ENCODE peak calls at places on chromosomes 7 and 10, in nine cellular contexts. F is stimulated activated CD8-positive, alpha-beta memory T cell treated with anti-CD3 and anti-CD28 coated beads, Interleukin-15, amount 100 ng/mL, for 24 hours; C is cardiac muscle cell; X is fibroblast of mammary gland; M is GM13976; B is type B pancreatic cell; J is ecto neural progenitor cell; I is NCI-H2081 treated with DMSO at 0.1 percent for 48 hours; S is GOT3. V is an unnamed sample.

GRCh38 chr7:155444746-155445145 is 13.2 kb upstream of the EN2 start:
- DNase-seq in F (no peak), C (no peak), X (no peak), M (no peak), B (no peak), J (no peak), I (no peak), S (no peak), V (no peak)

GRCh38 chr10:105291571-105291970 is 650.5 kb downstream of the SORCS3 start:
- DNase-seq in F (no peak), C (no peak), X (no peak), M (no peak), B (no peak), J (no peak), I (no peak), S (no peak), V (no peak)

GRCh38 chr7:99305473-99306260 is 20.0 kb upstream of the ARPC1A start:
- DNase-seq in F (no peak), C (no peak), X (no peak), M (no peak), B (no peak), J (no peak), I (no peak), S (no peak), V (no peak)

GRCh38 chr10:79285315-79286185 is 61.7 kb upstream of the PPIF start:
- DNase-seq in F (no peak), C (no peak), X (no peak), M (peak), B (no peak), J (no peak), I (no peak), S (no peak), V (no peak)

GRCh38 chr10:18738835-18739234 is 79.6 kb downstream of the ARL5B start:
- DNase-seq in F (no peak), C (peak), X (peak), M (no peak), B (no peak), J (no peak), I (no peak), S (no peak), V (no peak)

GRCh38 chr7:36128448-36129047 is 24.5 kb upstream of the EEPD1 start:
- DNase-seq in F (no peak), C (peak), X (peak), M (peak), B (no peak), J (no peak), I (peak), S (peak), V (no peak)

GRCh38 chr7:143222782-143223181 is 945 bp downstream of the TAS2R40 start:
- DNase-seq in F (no peak), C (no peak), X (no peak), M (no peak), B (no peak), J (no peak), I (no peak), S (no peak), V (no peak)

GRCh38 chr7:66409493-66409892 is 204.4 kb downstream of the TPST1 start:
- DNase-seq in F (no peak), C (no peak), X (no peak), M (no peak), B (no peak), J (no peak), I (no peak), S (no peak), V (no peak)

GRCh38 chr10:125343118-125343752 is 182.9 kb upstream of the CTBP2 start:
- DNase-seq in F (no peak), C (peak), X (peak), M (peak), B (no peak), J (no peak), I (no peak), S (no peak), V (no peak)

GRCh38 chr10:100104300-100104699 is 22.6 kb upstream of the CPN1 start:
- DNase-seq in F (no peak), C (no peak), X (no peak), M (no peak), B (no peak), J (no peak), I (no peak), S (no peak), V (no peak)

GRCh38 chr10:16995867-16996529 is 133.6 kb downstream of the CUBN start:
- DNase-seq in F (no peak), C (peak), X (peak), M (no peak), B (no peak), J (no peak), I (no peak), S (no peak), V (no peak)

GRCh38 chr7:90592036-90592435 is 4.1 kb upstream of the CDK14 start:
- DNase-seq in F (no peak), C (no peak), X (peak), M (no peak), B (no peak), J (no peak), I (no peak), S (no peak), V (no peak)

GRCh38 chr10:46016190-46016589 is 14.2 kb downstream of the NCOA4 start:
- DNase-seq in F (no peak), C (no peak), X (no peak), M (no peak), B (no peak), J (no peak), I (no peak), S (no peak), V (no peak)

GRCh38 chr7:120834726-120835125 is 23.2 kb downstream of the TSPAN12 start:
- DNase-seq in F (no peak), C (no peak), X (no peak), M (no peak), B (no peak), J (no peak), I (no peak), S (no peak), V (no peak)

GRCh38 chr10:10726101-10726500 is 291.6 kb upstream of the CELF2 start:
- DNase-seq in F (no peak), C (no peak), X (no peak), M (no peak), B (no peak), J (no peak), I (no peak), S (no peak), V (no peak)

GRCh38 chr10:13674645-13675588 is 88.2 kb downstream of the PRPF18 start:
- DNase-seq in F (no peak), C (no peak), X (no peak), M (no peak), B (no peak), J (no peak), I (no peak), S (no peak), V (no peak)

GRCh38 chr10:128186959-128187787 is 61.0 kb upstream of the MKI67 start:
- DNase-seq in F (no peak), C (no peak), X (no peak), M (no peak), B (no peak), J (no peak), I (no peak), S (no peak), V (no peak)

V was measured in NCI-H187.